ENCODE peak calls at places on chromosomes 4 and X, in ten cellular contexts. S is H9; P is GM06990; E is CD4-positive, alpha-beta T cell; O is GM12864; K is left lung; Y is choroid plexus epithelial cell; I is mesothelial cell of epicardium; L is OCI-LY7; V is activated B cell treated with CpG ODN at 0.5 μM for 24 hours. N is an unnamed sample.

GRCh38 chr4:132642196-132642817 is 506.8 kb upstream of the PCDH10 start:
- DNase-seq in Y (peak; percentile 70), I (peak; percentile 41), E (no peak), S (peak; percentile 55), O (no peak), L (peak; percentile 85), P (no peak), K (no peak), V (no peak), N (peak; percentile 33)

GRCh38 chr4:141768954-141769353 is 132.6 kb downstream of the IL15 start:
- DNase-seq in O (no peak), K (no peak), V (no peak), I (no peak), L (no peak), E (no peak), S (no peak), P (no peak), Y (peak; percentile 45), N (no peak)

GRCh38 chr4:148810461-148810860 is 368.2 kb upstream of the NR3C2 start:
- DNase-seq in S (no peak), I (no peak), E (no peak), O (no peak), Y (peak; percentile 26), L (no peak), P (no peak), V (no peak), K (no peak), N (no peak)

GRCh38 chr4:65724973-65725372 is 54.7 kb upstream of the EPHA5 start:
- DNase-seq in P (no peak), I (no peak), S (no peak), O (no peak), V (no peak), E (no peak), K (no peak), Y (no peak), L (no peak), N (no peak)

GRCh38 chrX:68832101-68832416 is 3.2 kb downstream of the EFNB1 start:
- DNase-seq in Y (peak; percentile 86), L (peak; percentile 11), P (peak; percentile 22), O (no peak), E (no peak), S (peak; percentile 27), I (peak; percentile 51), V (no peak), K (peak; percentile 68), N (no peak)

GRCh38 chrX:72348247-72348979 is 42.7 kb upstream of the CITED1 start:
- DNase-seq in I (no peak), L (no peak), Y (no peak), P (no peak), O (no peak), K (no peak), S (no peak), V (no peak), E (no peak), N (no peak)

GRCh38 chr4:83266689-83267088 is 17.9 kb downstream of the COQ2 start:
- DNase-seq in L (peak; percentile 49), V (no peak), E (no peak), Y (no peak), S (no peak), I (no peak), K (no peak), O (no peak), P (no peak), N (no peak)

GRCh38 chr4:2787230-2788100 is 5.4 kb upstream of the SH3BP2 start:
- DNase-seq in L (peak; percentile 72), P (peak; percentile 83), O (peak; percentile 92), E (peak; percentile 48), I (no peak), S (peak; percentile 52), K (peak; percentile 63), Y (no peak), V (peak; percentile 56), N (no peak)

GRCh38 chrX:372856-373640 is 13.7 kb downstream of the PPP2R3B start:
- DNase-seq in E (no peak), O (no peak), I (no peak), P (no peak), S (no peak), Y (peak; percentile 48), V (no peak), K (no peak), L (peak; percentile 14), N (no peak)

GRCh38 chrX:96453139-96453538 is 231.5 kb upstream of the DIAPH2 start:
- DNase-seq in S (no peak), P (peak; percentile 38), O (no peak), L (no peak), I (no peak), V (no peak), K (no peak), E (no peak), Y (no peak), N (no peak)

GRCh38 chr4:69860007-69860406 is at the start of gene SULT1E1:
- DNase-seq in E (no peak), P (no peak), I (no peak), S (no peak), Y (peak; percentile 94), K (no peak), V (no peak), O (no peak), L (no peak), N (no peak)

GRCh38 chrX:115367956-115368355 is 78.4 kb downstream of the LUZP4 start:
- DNase-seq in P (no peak), S (no peak), I (no peak), L (no peak), V (no peak), Y (no peak), E (no peak), K (no peak), O (no peak), N (no peak)

GRCh38 chrX:151393514-151393913 is 3.5 kb upstream of the VMA21 start:
- DNase-seq in I (no peak), P (no peak), K (no peak), O (peak; percentile 4), S (peak; percentile 45), L (peak; percentile 39), Y (peak; percentile 9), V (no peak), E (peak; percentile 71), N (no peak)

GRCh38 chr4:107518076-107518475 is 202.0 kb downstream of the PAPSS1 start:
- DNase-seq in V (no peak), P (no peak), S (no peak), O (no peak), K (no peak), Y (no peak), E (no peak), L (no peak), I (no peak), N (no peak)

GRCh38 chr4:107520368-107520767 is 199.7 kb downstream of the PAPSS1 start:
- DNase-seq in V (no peak), K (no peak), O (no peak), L (no peak), S (no peak), I (no peak), Y (no peak), P (no peak), E (no peak), N (no peak)

GRCh38 chr4:107519057-107519456 is 201.0 kb downstream of the PAPSS1 start:
- DNase-seq in I (peak; percentile 48), E (no peak), P (no peak), S (no peak), K (no peak), Y (peak; percentile 58), L (peak; percentile 1), V (no peak), O (no peak), N (no peak)
- TF ChIP-seq CTCF in I (peak; percentile 41), E (no peak), P (peak; percentile 19), S (peak; percentile 73), K (no peak), Y (peak; percentile 57), L (peak; percentile 48), V (no peak), O (peak; percentile 18), N (peak; percentile 73)

DNA sequence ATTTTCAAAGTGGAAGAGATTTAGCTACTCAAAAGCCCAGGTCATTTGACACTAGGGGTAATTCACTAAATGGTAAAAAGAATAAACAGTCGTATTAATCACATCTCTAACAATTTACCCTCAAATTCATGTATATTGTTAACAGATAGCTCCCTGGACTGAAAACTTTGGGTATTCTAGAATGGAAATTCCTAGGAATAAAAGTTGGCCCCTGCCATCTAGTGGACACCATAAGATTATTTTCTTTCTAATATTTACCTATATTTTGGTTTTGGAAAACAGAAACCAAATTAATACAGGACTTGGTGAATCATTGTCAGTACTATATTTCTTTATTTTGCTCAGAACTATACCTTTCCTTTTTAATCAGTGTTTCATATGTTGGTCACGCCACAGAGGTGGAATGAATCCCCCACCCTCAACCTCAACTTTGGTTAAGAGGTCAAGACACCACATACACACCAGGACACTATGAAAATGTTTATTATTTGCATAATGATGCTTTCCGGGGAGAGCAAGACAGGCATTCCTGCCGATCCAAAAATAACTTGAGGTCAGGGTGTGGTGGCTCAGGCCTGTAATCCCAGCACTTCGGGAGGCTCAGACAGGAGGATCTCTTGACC is 96.2 kb upstream of the APOOL start:
- DNase-seq in Y (peak; percentile 34), S (no peak), E (no peak), K (no peak), P (no peak), O (no peak), V (no peak), I (no peak), L (peak; percentile 0), N (no peak)
- TF ChIP-seq CTCF in Y (peak; percentile 31), S (peak; percentile 57), E (no peak), K (no peak), P (no peak), O (no peak), V (no peak), I (no peak), L (peak; percentile 58), N (peak; percentile 60)

DNA sequence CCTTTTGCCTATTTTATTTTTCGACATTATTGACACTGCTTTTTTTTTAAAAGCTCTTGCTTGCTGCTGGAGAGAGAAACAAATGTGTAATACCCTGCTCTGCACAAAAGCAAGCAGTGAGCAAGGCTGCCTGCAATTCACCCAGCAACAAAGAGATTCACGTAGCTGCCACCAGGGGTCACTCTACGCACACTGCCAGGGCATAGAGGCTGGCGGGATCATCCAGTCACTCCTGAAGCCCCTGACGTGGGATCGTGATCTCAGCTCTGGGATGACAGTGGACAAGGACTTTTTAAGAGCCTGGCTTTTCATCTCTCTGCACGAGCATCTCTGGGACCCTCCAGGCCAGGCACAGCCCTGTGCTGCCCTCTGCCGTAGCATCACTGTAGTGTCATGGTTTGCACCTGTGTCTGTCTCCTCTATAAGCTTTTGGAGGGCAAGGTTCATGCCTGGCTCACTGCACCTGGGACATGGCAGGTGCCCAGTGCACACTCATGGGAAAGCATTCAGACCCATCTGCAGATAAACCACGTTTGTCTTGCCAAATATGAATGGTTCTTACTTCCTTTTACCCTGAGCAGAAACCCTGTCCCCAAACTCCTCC is 19.8 kb downstream of the C4orf50 start:
- DNase-seq in K (no peak), I (peak; percentile 76), S (peak; percentile 82), E (no peak), V (peak; percentile 20), O (peak; percentile 31), Y (peak; percentile 76), L (peak; percentile 57), P (no peak), N (peak; percentile 74)
- TF ChIP-seq CTCF in K (peak; percentile 80), I (peak; percentile 89), S (peak; percentile 99), E (peak; percentile 76), V (no peak), O (peak; percentile 98), Y (peak; percentile 95), L (peak; percentile 97), P (peak; percentile 94), N (peak; percentile 96)

GRCh38 chrX:106039920-106040319 is 1.4 kb upstream of the SERPINA7 start:
- DNase-seq in E (no peak), V (no peak), P (no peak), S (no peak), I (no peak), Y (peak; percentile 20), K (no peak), L (no peak), O (no peak), N (no peak)
- TF ChIP-seq CTCF in E (no peak), V (no peak), P (peak; percentile 37), S (peak; percentile 46), I (no peak), Y (peak; percentile 43), K (no peak), L (peak; percentile 22), O (no peak), N (peak; percentile 43)